ENCODE peak calls at places on chromosomes 6 and 20, in five cellular contexts. One of them, this sample, is unnamed.

GRCh38 chr6:127365874-127366273 is 22.5 kb upstream of the ECHDC1 start:
- DNase-seq in mesenchymal stem cell: no peak
- DNase-seq in trophoblast cell: no peak
- DNase-seq in neuronal stem cell: no peak
- DNase-seq in H1: no peak
- DNase-seq in this sample: no peak

GRCh38 chr20:63895202-63895885 is 418 bp downstream of the DNAJC5 start:
- DNase-seq in trophoblast cell: no peak
- DNase-seq in H1: no peak
- DNase-seq in mesenchymal stem cell: no peak
- DNase-seq in neuronal stem cell: no peak
- DNase-seq in this sample: no peak

GRCh38 chr6:20564269-20564668 is 30.0 kb downstream of the CDKAL1 start:
- DNase-seq in H1: no peak
- DNase-seq in mesenchymal stem cell: peak; percentile 37
- DNase-seq in neuronal stem cell: peak; percentile 12
- DNase-seq in trophoblast cell: no peak
- DNase-seq in this sample: no peak

GRCh38 chr20:44698351-44698750 is 16.8 kb upstream of the CCN5 start:
- DNase-seq in neuronal stem cell: no peak
- DNase-seq in H1: no peak
- DNase-seq in trophoblast cell: no peak
- DNase-seq in mesenchymal stem cell: no peak
- DNase-seq in this sample: no peak

GRCh38 chr6:161168281-161168891 is 105.5 kb downstream of the AGPAT4 start:
- DNase-seq in mesenchymal stem cell: peak; percentile 97
- DNase-seq in trophoblast cell: no peak
- DNase-seq in H1: no peak
- DNase-seq in neuronal stem cell: peak; percentile 26
- DNase-seq in this sample: peak; percentile 45

GRCh38 chr20:59210186-59210585 is 46.6 kb downstream of the ZNF831 start:
- DNase-seq in neuronal stem cell: no peak
- DNase-seq in trophoblast cell: no peak
- DNase-seq in mesenchymal stem cell: no peak
- DNase-seq in H1: no peak
- DNase-seq in this sample: no peak

GRCh38 chr20:706366-706885 is 30.8 kb upstream of the SCRT2 start:
- DNase-seq in trophoblast cell: no peak
- DNase-seq in mesenchymal stem cell: no peak
- DNase-seq in H1: no peak
- DNase-seq in neuronal stem cell: no peak
- DNase-seq in this sample: no peak

GRCh38 chr20:60491261-60491660 is 533.0 kb downstream of the CDH26 start:
- DNase-seq in trophoblast cell: no peak
- DNase-seq in H1: no peak
- DNase-seq in mesenchymal stem cell: no peak
- DNase-seq in neuronal stem cell: no peak
- DNase-seq in this sample: no peak

GRCh38 chr6:27684264-27685211 is 211.6 kb upstream of the ZNF184 start:
- DNase-seq in mesenchymal stem cell: peak; percentile 83
- DNase-seq in H1: peak; percentile 70
- DNase-seq in neuronal stem cell: no peak
- DNase-seq in trophoblast cell: peak; percentile 83
- DNase-seq in this sample: peak; percentile 85

GRCh38 chr6:169247419-169247818 is 6.2 kb downstream of the THBS2 start:
- DNase-seq in neuronal stem cell: no peak
- DNase-seq in trophoblast cell: no peak
- DNase-seq in mesenchymal stem cell: no peak
- DNase-seq in H1: no peak
- DNase-seq in this sample: no peak

GRCh38 chr20:21693322-21693721 is 12.1 kb upstream of the PAX1 start:
- DNase-seq in mesenchymal stem cell: no peak
- DNase-seq in neuronal stem cell: no peak
- DNase-seq in H1: no peak
- DNase-seq in trophoblast cell: peak; percentile 2
- DNase-seq in this sample: peak; percentile 73

GRCh38 chr20:48478370-48478769 is 349.4 kb downstream of the PREX1 start:
- DNase-seq in neuronal stem cell: no peak
- DNase-seq in mesenchymal stem cell: no peak
- DNase-seq in trophoblast cell: no peak
- DNase-seq in H1: no peak
- DNase-seq in this sample: no peak

GRCh38 chr6:12294851-12295536 is 4.8 kb downstream of the EDN1 start:
- DNase-seq in trophoblast cell: no peak
- DNase-seq in mesenchymal stem cell: no peak
- DNase-seq in neuronal stem cell: no peak
- DNase-seq in H1: no peak
- DNase-seq in this sample: no peak

GRCh38 chr6:39335780-39336541 is 13.5 kb upstream of the KCNK16 start:
- DNase-seq in mesenchymal stem cell: peak; percentile 50
- DNase-seq in neuronal stem cell: no peak
- DNase-seq in H1: no peak
- DNase-seq in trophoblast cell: peak; percentile 25
- DNase-seq in this sample: no peak

GRCh38 chr6:40442591-40442990 is 144.6 kb downstream of the LRFN2 start:
- DNase-seq in H1: no peak
- DNase-seq in trophoblast cell: no peak
- DNase-seq in mesenchymal stem cell: no peak
- DNase-seq in neuronal stem cell: no peak
- DNase-seq in this sample: no peak

GRCh38 chr6:118786696-118787453 is 107.1 kb upstream of the ASF1A start:
- DNase-seq in H1: no peak
- DNase-seq in trophoblast cell: no peak
- DNase-seq in mesenchymal stem cell: no peak
- DNase-seq in neuronal stem cell: no peak
- DNase-seq in this sample: no peak

GRCh38 chr20:13131688-13132087 is 89.4 kb upstream of the ISM1 start:
- DNase-seq in trophoblast cell: no peak
- DNase-seq in neuronal stem cell: no peak
- DNase-seq in mesenchymal stem cell: no peak
- DNase-seq in H1: no peak
- DNase-seq in this sample: no peak

GRCh38 chr6:43052842-43053544 is 658 bp downstream of the CUL7 start:
- DNase-seq in trophoblast cell: no peak
- DNase-seq in H1: no peak
- DNase-seq in mesenchymal stem cell: peak; percentile 48
- DNase-seq in neuronal stem cell: no peak
- DNase-seq in this sample: peak; percentile 51

GRCh38 chr6:46510656-46511055 is 19.4 kb upstream of the RCAN2 start:
- DNase-seq in trophoblast cell: no peak
- DNase-seq in mesenchymal stem cell: peak; percentile 16
- DNase-seq in neuronal stem cell: no peak
- DNase-seq in H1: no peak
- DNase-seq in this sample: no peak

GRCh38 chr6:37426945-37427510 is 6.0 kb upstream of the CMTR1 start:
- DNase-seq in H1: no peak
- DNase-seq in neuronal stem cell: no peak
- DNase-seq in trophoblast cell: no peak
- DNase-seq in mesenchymal stem cell: no peak
- DNase-seq in this sample: no peak

GRCh38 chr6:31420546-31420945 is 17.2 kb downstream of the MICA start:
- DNase-seq in trophoblast cell: no peak
- DNase-seq in mesenchymal stem cell: no peak
- DNase-seq in neuronal stem cell: no peak
- DNase-seq in H1: no peak
- DNase-seq in this sample: no peak

GRCh38 chr20:57659131-57659788 is 39.0 kb upstream of the ZBP1 start:
- DNase-seq in trophoblast cell: no peak
- DNase-seq in mesenchymal stem cell: no peak
- DNase-seq in H1: no peak
- DNase-seq in neuronal stem cell: no peak
- DNase-seq in this sample: peak; percentile 24

GRCh38 chr6:53811746-53812145 is 16.9 kb downstream of the LRRC1 start:
- DNase-seq in trophoblast cell: no peak
- DNase-seq in H1: no peak
- DNase-seq in neuronal stem cell: no peak
- DNase-seq in mesenchymal stem cell: no peak
- DNase-seq in this sample: no peak

GRCh38 chr6:6248651-6249050 is 71.8 kb downstream of the F13A1 start:
- DNase-seq in neuronal stem cell: no peak
- DNase-seq in mesenchymal stem cell: no peak
- DNase-seq in H1: no peak
- DNase-seq in trophoblast cell: no peak
- DNase-seq in this sample: no peak

GRCh38 chr6:6244624-6245023 is 75.8 kb downstream of the F13A1 start:
- DNase-seq in neuronal stem cell: no peak
- DNase-seq in trophoblast cell: no peak
- DNase-seq in H1: no peak
- DNase-seq in mesenchymal stem cell: no peak
- DNase-seq in this sample: no peak

GRCh38 chr6:6243846-6244245 is 76.6 kb downstream of the F13A1 start:
- DNase-seq in trophoblast cell: no peak
- DNase-seq in mesenchymal stem cell: no peak
- DNase-seq in H1: no peak
- DNase-seq in neuronal stem cell: no peak
- DNase-seq in this sample: no peak

GRCh38 chr6:6251555-6252280 is 68.7 kb downstream of the F13A1 start:
- DNase-seq in mesenchymal stem cell: no peak
- DNase-seq in H1: no peak
- DNase-seq in neuronal stem cell: no peak
- DNase-seq in trophoblast cell: no peak
- DNase-seq in this sample: no peak

GRCh38 chr6:6246539-6246938 is 73.9 kb downstream of the F13A1 start:
- DNase-seq in trophoblast cell: no peak
- DNase-seq in mesenchymal stem cell: no peak
- DNase-seq in neuronal stem cell: no peak
- DNase-seq in H1: no peak
- DNase-seq in this sample: no peak
- H2BK12ac ChIP-seq in trophoblast cell: no peak overlapping the region
- H2BK12ac ChIP-seq in mesenchymal stem cell: no peak overlapping the region
- H2BK12ac ChIP-seq in neuronal stem cell: no peak overlapping the region
- H2BK12ac ChIP-seq in H1: no peak overlapping the region
- H2BK12ac ChIP-seq in this sample: no peak overlapping the region

GRCh38 chr6:65760285-65760684 is 53.3 kb upstream of the EYS start:
- DNase-seq in trophoblast cell: no peak
- DNase-seq in mesenchymal stem cell: peak; percentile 16
- DNase-seq in neuronal stem cell: peak; percentile 17
- DNase-seq in H1: no peak
- DNase-seq in this sample: no peak
- H2BK12ac ChIP-seq in trophoblast cell: no peak overlapping the region
- H2BK12ac ChIP-seq in mesenchymal stem cell: no peak overlapping the region
- H2BK12ac ChIP-seq in neuronal stem cell: no peak overlapping the region
- H2BK12ac ChIP-seq in H1: no peak overlapping the region
- H2BK12ac ChIP-seq in this sample: no peak overlapping the region

GRCh38 chr6:144744720-144745119 is 459.6 kb downstream of the UTRN start:
- DNase-seq in mesenchymal stem cell: no peak
- DNase-seq in H1: no peak
- DNase-seq in trophoblast cell: no peak
- DNase-seq in neuronal stem cell: no peak
- DNase-seq in this sample: no peak
- H2BK12ac ChIP-seq in mesenchymal stem cell: no peak overlapping the region
- H2BK12ac ChIP-seq in H1: no peak overlapping the region
- H2BK12ac ChIP-seq in trophoblast cell: no peak overlapping the region
- H2BK12ac ChIP-seq in neuronal stem cell: no peak overlapping the region
- H2BK12ac ChIP-seq in this sample: no peak overlapping the region

GRCh38 chr6:71258078-71258866 is 30.3 kb upstream of the OGFRL1 start:
- DNase-seq in H1: no peak
- DNase-seq in neuronal stem cell: no peak
- DNase-seq in mesenchymal stem cell: no peak
- DNase-seq in trophoblast cell: no peak
- DNase-seq in this sample: no peak

GRCh38 chr6:71260205-71260604 is 28.4 kb upstream of the OGFRL1 start:
- DNase-seq in mesenchymal stem cell: no peak
- DNase-seq in trophoblast cell: no peak
- DNase-seq in neuronal stem cell: no peak
- DNase-seq in H1: no peak
- DNase-seq in this sample: no peak

GRCh38 chr6:71268710-71269437 is 19.7 kb upstream of the OGFRL1 start:
- DNase-seq in H1: no peak
- DNase-seq in neuronal stem cell: no peak
- DNase-seq in trophoblast cell: no peak
- DNase-seq in mesenchymal stem cell: no peak
- DNase-seq in this sample: no peak

GRCh38 chr6:71262914-71263313 is 25.7 kb upstream of the OGFRL1 start:
- DNase-seq in neuronal stem cell: no peak
- DNase-seq in mesenchymal stem cell: no peak
- DNase-seq in trophoblast cell: no peak
- DNase-seq in H1: no peak
- DNase-seq in this sample: no peak
- H2BK12ac ChIP-seq in neuronal stem cell: no peak overlapping the region
- H2BK12ac ChIP-seq in mesenchymal stem cell: no peak overlapping the region
- H2BK12ac ChIP-seq in trophoblast cell: no peak overlapping the region
- H2BK12ac ChIP-seq in H1: no peak overlapping the region
- H2BK12ac ChIP-seq in this sample: no peak overlapping the region

GRCh38 chr6:14130431-14131075 is 13.0 kb downstream of the CD83 start:
- DNase-seq in neuronal stem cell: no peak
- DNase-seq in H1: no peak
- DNase-seq in trophoblast cell: peak; percentile 65
- DNase-seq in mesenchymal stem cell: no peak
- DNase-seq in this sample: no peak
- H2BK12ac ChIP-seq in neuronal stem cell: no peak overlapping the region
- H2BK12ac ChIP-seq in H1: peak overlapping the region; percentile 1
- H2BK12ac ChIP-seq in trophoblast cell: no peak overlapping the region
- H2BK12ac ChIP-seq in mesenchymal stem cell: no peak overlapping the region
- H2BK12ac ChIP-seq in this sample: no peak overlapping the region

DNA sequence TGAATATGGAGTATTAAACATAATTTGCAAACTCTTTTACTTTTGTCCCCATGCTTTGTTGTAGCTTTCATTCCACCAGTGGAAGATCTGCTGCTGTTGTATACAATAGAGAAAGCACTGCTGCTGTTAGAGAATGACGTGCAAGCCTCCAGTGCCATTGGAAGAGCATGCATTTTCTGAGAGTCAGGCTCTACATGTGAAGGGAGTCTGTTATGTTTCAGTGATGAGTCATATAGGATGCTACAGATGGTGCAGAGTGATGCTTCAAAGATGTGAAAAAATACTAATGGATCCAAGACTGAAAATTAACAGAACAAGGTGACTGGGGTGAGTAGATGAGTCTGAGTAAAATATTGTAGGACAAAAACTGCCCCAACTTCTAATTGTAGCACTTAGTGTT is 22.4 kb upstream of the BACH2 start:
- DNase-seq in neuronal stem cell: no peak
- DNase-seq in H1: no peak
- DNase-seq in trophoblast cell: no peak
- DNase-seq in mesenchymal stem cell: peak; percentile 82
- DNase-seq in this sample: no peak
- H2BK12ac ChIP-seq in neuronal stem cell: no peak overlapping the region
- H2BK12ac ChIP-seq in H1: no peak overlapping the region
- H2BK12ac ChIP-seq in trophoblast cell: no peak overlapping the region
- H2BK12ac ChIP-seq in mesenchymal stem cell: no peak overlapping the region
- H2BK12ac ChIP-seq in this sample: no peak overlapping the region

This sample was measured in H9.